ENCODE peak calls at places on chromosomes 12 and 14, in six cellular contexts. One of them, this sample, is unnamed.

GRCh38 chr14:30223385-30223785 is 295.7 kb upstream of the PRKD1 start:
- DNase-seq in retinal pigment epithelial cell: peak; percentile 84
- DNase-seq in NB4: no peak
- DNase-seq in mucosa of descending colon: no peak
- DNase-seq in astrocyte of the cerebellum: peak; percentile 89
- DNase-seq in brain microvascular endothelial cell: peak; percentile 76
- DNase-seq in this sample: peak; percentile 94

GRCh38 chr12:108468149-108468968 is 46.7 kb upstream of the FICD start:
- DNase-seq in mucosa of descending colon: no peak
- DNase-seq in retinal pigment epithelial cell: peak; percentile 1
- DNase-seq in astrocyte of the cerebellum: peak; percentile 26
- DNase-seq in brain microvascular endothelial cell: peak; percentile 21
- DNase-seq in NB4: peak; percentile 54
- DNase-seq in this sample: peak; percentile 12

GRCh38 chr12:39807043-39807442 is 187.4 kb upstream of the ABCD2 start:
- DNase-seq in brain microvascular endothelial cell: peak; percentile 1
- DNase-seq in astrocyte of the cerebellum: no peak
- DNase-seq in NB4: peak; percentile 51
- DNase-seq in retinal pigment epithelial cell: no peak
- DNase-seq in mucosa of descending colon: no peak
- DNase-seq in this sample: no peak

GRCh38 chr12:113468365-113469223 is 3.1 kb downstream of the LHX5 start:
- DNase-seq in astrocyte of the cerebellum: no peak
- DNase-seq in mucosa of descending colon: no peak
- DNase-seq in brain microvascular endothelial cell: no peak
- DNase-seq in retinal pigment epithelial cell: no peak
- DNase-seq in NB4: no peak
- DNase-seq in this sample: no peak

GRCh38 chr12:39144613-39145061 is 239.2 kb upstream of the CPNE8 start:
- DNase-seq in retinal pigment epithelial cell: no peak
- DNase-seq in astrocyte of the cerebellum: no peak
- DNase-seq in brain microvascular endothelial cell: no peak
- DNase-seq in mucosa of descending colon: no peak
- DNase-seq in NB4: no peak
- DNase-seq in this sample: no peak

GRCh38 chr14:90760591-90761316 is 55.5 kb downstream of the TTC7B start:
- DNase-seq in NB4: peak; percentile 34
- DNase-seq in mucosa of descending colon: no peak
- DNase-seq in retinal pigment epithelial cell: no peak
- DNase-seq in astrocyte of the cerebellum: peak; percentile 4
- DNase-seq in brain microvascular endothelial cell: peak; percentile 12
- DNase-seq in this sample: peak; percentile 52

GRCh38 chr12:67765969-67766368 is 117.4 kb downstream of the DYRK2 start:
- DNase-seq in retinal pigment epithelial cell: no peak
- DNase-seq in NB4: no peak
- DNase-seq in brain microvascular endothelial cell: no peak
- DNase-seq in mucosa of descending colon: no peak
- DNase-seq in astrocyte of the cerebellum: no peak
- DNase-seq in this sample: no peak

GRCh38 chr12:96314723-96315122 is 85.5 kb downstream of the CDK17 start:
- DNase-seq in retinal pigment epithelial cell: no peak
- DNase-seq in astrocyte of the cerebellum: no peak
- DNase-seq in mucosa of descending colon: no peak
- DNase-seq in brain microvascular endothelial cell: peak; percentile 27
- DNase-seq in NB4: no peak
- DNase-seq in this sample: peak; percentile 7

GRCh38 chr12:25263594-25263993 is 12.9 kb upstream of the KRAS start:
- DNase-seq in mucosa of descending colon: no peak
- DNase-seq in brain microvascular endothelial cell: no peak
- DNase-seq in retinal pigment epithelial cell: no peak
- DNase-seq in astrocyte of the cerebellum: no peak
- DNase-seq in NB4: no peak
- DNase-seq in this sample: no peak

GRCh38 chr14:20802341-20803084 is at the start of gene RNASE1:
- DNase-seq in mucosa of descending colon: peak; percentile 58
- DNase-seq in astrocyte of the cerebellum: no peak
- DNase-seq in NB4: no peak
- DNase-seq in brain microvascular endothelial cell: no peak
- DNase-seq in retinal pigment epithelial cell: no peak
- DNase-seq in this sample: no peak

GRCh38 chr14:58772814-58773620 is 135.3 kb downstream of the DACT1 start:
- DNase-seq in retinal pigment epithelial cell: no peak
- DNase-seq in brain microvascular endothelial cell: no peak
- DNase-seq in NB4: no peak
- DNase-seq in astrocyte of the cerebellum: no peak
- DNase-seq in mucosa of descending colon: no peak
- DNase-seq in this sample: no peak

GRCh38 chr12:119780786-119781434 is 96.2 kb downstream of the CIT start:
- DNase-seq in retinal pigment epithelial cell: no peak
- DNase-seq in brain microvascular endothelial cell: peak; percentile 33
- DNase-seq in astrocyte of the cerebellum: peak; percentile 40
- DNase-seq in NB4: no peak
- DNase-seq in mucosa of descending colon: peak; percentile 48
- DNase-seq in this sample: peak; percentile 34

GRCh38 chr12:91250273-91250672 is 67.7 kb upstream of the DCN start:
- DNase-seq in astrocyte of the cerebellum: no peak
- DNase-seq in brain microvascular endothelial cell: no peak
- DNase-seq in retinal pigment epithelial cell: no peak
- DNase-seq in mucosa of descending colon: no peak
- DNase-seq in NB4: no peak
- DNase-seq in this sample: peak; percentile 73

GRCh38 chr12:107238276-107238675 is 144.9 kb upstream of the CRY1 start:
- DNase-seq in brain microvascular endothelial cell: peak; percentile 38
- DNase-seq in retinal pigment epithelial cell: no peak
- DNase-seq in mucosa of descending colon: no peak
- DNase-seq in astrocyte of the cerebellum: no peak
- DNase-seq in NB4: no peak
- DNase-seq in this sample: peak; percentile 28

DNA sequence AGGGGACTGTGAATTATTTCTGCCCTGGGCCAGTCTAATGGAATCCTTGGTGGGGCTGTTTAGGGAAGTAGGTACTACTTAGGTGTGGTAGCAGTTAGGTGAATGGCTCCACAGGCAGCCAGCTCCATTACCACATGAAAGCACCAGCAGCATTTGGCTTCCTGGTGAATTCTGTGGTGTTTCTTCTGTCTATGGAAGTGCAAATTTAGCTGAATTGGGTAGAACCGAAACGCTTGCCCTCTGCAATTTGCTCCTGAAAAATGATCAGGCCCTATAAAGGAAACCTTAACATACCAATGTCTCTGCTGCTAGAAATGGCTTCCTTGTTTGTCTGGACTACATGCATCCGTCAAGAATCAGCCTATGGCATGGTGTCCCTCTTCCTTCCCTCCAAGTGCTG is 16.4 kb downstream of the FLRT2 start:
- DNase-seq in mucosa of descending colon: no peak
- DNase-seq in astrocyte of the cerebellum: no peak
- DNase-seq in retinal pigment epithelial cell: no peak
- DNase-seq in NB4: no peak
- DNase-seq in brain microvascular endothelial cell: no peak
- DNase-seq in this sample: no peak
- H3K4me3 ChIP-seq in mucosa of descending colon: no peak overlapping the region
- H3K4me3 ChIP-seq in astrocyte of the cerebellum: no peak overlapping the region
- H3K4me3 ChIP-seq in retinal pigment epithelial cell: no peak overlapping the region
- H3K4me3 ChIP-seq in NB4: no peak overlapping the region
- H3K4me3 ChIP-seq in brain microvascular endothelial cell: no peak overlapping the region
- H3K4me3 ChIP-seq in this sample: no peak overlapping the region

GRCh38 chr12:58728397-58728796 is 191.9 kb downstream of the LRIG3 start:
- DNase-seq in brain microvascular endothelial cell: peak; percentile 13
- DNase-seq in astrocyte of the cerebellum: no peak
- DNase-seq in mucosa of descending colon: no peak
- DNase-seq in NB4: no peak
- DNase-seq in retinal pigment epithelial cell: peak; percentile 24
- DNase-seq in this sample: peak; percentile 29
- H3K4me3 ChIP-seq in brain microvascular endothelial cell: no peak overlapping the region
- H3K4me3 ChIP-seq in astrocyte of the cerebellum: no peak overlapping the region
- H3K4me3 ChIP-seq in mucosa of descending colon: no peak overlapping the region
- H3K4me3 ChIP-seq in NB4: no peak overlapping the region
- H3K4me3 ChIP-seq in retinal pigment epithelial cell: no peak overlapping the region
- H3K4me3 ChIP-seq in this sample: no peak overlapping the region

GRCh38 chr12:32486158-32486557 is 86.8 kb downstream of the FGD4 start:
- DNase-seq in NB4: no peak
- DNase-seq in mucosa of descending colon: no peak
- DNase-seq in brain microvascular endothelial cell: no peak
- DNase-seq in retinal pigment epithelial cell: no peak
- DNase-seq in astrocyte of the cerebellum: no peak
- DNase-seq in this sample: no peak
- H3K4me3 ChIP-seq in NB4: no peak overlapping the region
- H3K4me3 ChIP-seq in mucosa of descending colon: no peak overlapping the region
- H3K4me3 ChIP-seq in brain microvascular endothelial cell: no peak overlapping the region
- H3K4me3 ChIP-seq in retinal pigment epithelial cell: no peak overlapping the region
- H3K4me3 ChIP-seq in astrocyte of the cerebellum: no peak overlapping the region
- H3K4me3 ChIP-seq in this sample: no peak overlapping the region

GRCh38 chr14:99413972-99414371 is 66.7 kb downstream of the SETD3 start:
- DNase-seq in retinal pigment epithelial cell: no peak
- DNase-seq in astrocyte of the cerebellum: no peak
- DNase-seq in mucosa of descending colon: no peak
- DNase-seq in NB4: no peak
- DNase-seq in brain microvascular endothelial cell: no peak
- DNase-seq in this sample: no peak
- H3K4me3 ChIP-seq in retinal pigment epithelial cell: no peak overlapping the region
- H3K4me3 ChIP-seq in astrocyte of the cerebellum: no peak overlapping the region
- H3K4me3 ChIP-seq in mucosa of descending colon: no peak overlapping the region
- H3K4me3 ChIP-seq in NB4: no peak overlapping the region
- H3K4me3 ChIP-seq in brain microvascular endothelial cell: no peak overlapping the region
- H3K4me3 ChIP-seq in this sample: no peak overlapping the region

DNA sequence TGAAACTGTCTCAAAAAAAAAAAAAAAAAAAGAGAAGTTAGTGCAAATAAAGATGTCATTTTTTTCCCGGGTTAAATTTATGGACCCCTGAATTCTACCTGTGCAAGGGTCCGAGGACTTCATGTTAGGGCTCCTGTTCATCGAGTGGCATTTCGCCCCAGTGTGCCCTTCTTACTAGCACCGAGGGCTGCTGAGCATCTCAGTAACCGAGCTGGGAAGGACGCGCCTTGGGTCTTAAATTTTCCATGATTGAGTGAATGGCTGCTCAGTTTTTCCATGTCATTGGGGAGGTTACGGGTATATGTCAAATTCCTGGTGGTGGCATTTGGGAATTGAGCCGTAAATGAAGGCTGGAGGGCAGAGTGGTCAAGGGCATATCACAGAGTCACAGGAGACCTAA is 34.9 kb upstream of the MAP1LC3B2 start:
- DNase-seq in mucosa of descending colon: no peak
- DNase-seq in brain microvascular endothelial cell: no peak
- DNase-seq in retinal pigment epithelial cell: no peak
- DNase-seq in astrocyte of the cerebellum: no peak
- DNase-seq in NB4: no peak
- DNase-seq in this sample: no peak
- H3K4me3 ChIP-seq in mucosa of descending colon: no peak overlapping the region
- H3K4me3 ChIP-seq in brain microvascular endothelial cell: no peak overlapping the region
- H3K4me3 ChIP-seq in retinal pigment epithelial cell: no peak overlapping the region
- H3K4me3 ChIP-seq in astrocyte of the cerebellum: no peak overlapping the region
- H3K4me3 ChIP-seq in NB4: no peak overlapping the region
- H3K4me3 ChIP-seq in this sample: no peak overlapping the region

This sample was measured in foreskin fibroblast.